ENCODE peak calls at places on chromosomes 11 and 22, in five cellular contexts. C is NCI-H1694 treated with DMSO at 0.1 percent for 48 hours; P is HAP-1; T is stimulated activated CD8-positive, alpha-beta memory T cell treated with anti-CD3 and anti-CD28 coated beads, Interleukin-15, amount 100 ng/mL, for 1 hour; Y is LoVo. M is an unnamed sample.

GRCh38 chr11:94926698-94927237 is 46.6 kb downstream of the CWC15 start:
- DNase-seq in C (no peak), P (no peak), T (no peak), Y (no peak), M (peak)

GRCh38 chr11:31809857-31810778 is 1.0 kb downstream of the PAX6 start:
- DNase-seq in C (no peak), P (no peak), T (no peak), Y (peak), M (peak)

GRCh38 chr11:131868769-131869482 is 498.5 kb downstream of the NTM start:
- DNase-seq in C (no peak), P (no peak), T (no peak), Y (no peak), M (no peak)

GRCh38 chr11:6402561-6402981 is 12.3 kb downstream of the SMPD1 start:
- DNase-seq in C (no peak), P (no peak), T (peak), Y (no peak), M (no peak)

GRCh38 chr11:75526192-75526541 is 426 bp upstream of the GDPD5 start:
- DNase-seq in C (no peak), P (no peak), T (no peak), Y (no peak), M (no peak)

GRCh38 chr22:23565942-23566715 is 14.0 kb downstream of the IGLL1 start:
- DNase-seq in C (peak), P (peak), T (no peak), Y (no peak), M (peak)

GRCh38 chr22:31137721-31138120 is 2.6 kb downstream of the PLA2G3 start:
- DNase-seq in C (no peak), P (no peak), T (no peak), Y (no peak), M (no peak)

GRCh38 chr11:61834278-61835004 is 6.3 kb downstream of the FADS2 start:
- DNase-seq in C (no peak), P (no peak), T (no peak), Y (no peak), M (no peak)

M was measured in Calu3.